ENCODE peak calls at places on chromosomes 12 and 14, in ten cellular contexts. X is GM04504; Z is GM10248; B is activated CD8-positive, alpha-beta T cell treated with anti-CD3 and anti-CD28 coated beads, Interleukin-2, amount 10 ng/mL, durations not matched to agents 7 days and 5 days; E is effector memory CD4-positive, alpha-beta T cell; U is NCI-H774; L is tibial artery; W is choroid plexus epithelial cell; I is activated CD4-positive, alpha-beta T cell treated with anti-CD3 and anti-CD28 coated beads, Interleukin-2, amount 50 U/mL, for 48 hours; S is nephron progenitor cell. H is an unnamed sample.

GRCh38 chr14:75469606-75470237 is 41.9 kb downstream of the JDP2 start:
- DNase-seq in L (peak; percentile 90), I (no peak), E (no peak), W (no peak), Z (no peak), B (no peak), S (no peak), X (no peak), U (peak; percentile 10), H (peak; percentile 33)

GRCh38 chr12:104582739-104583138 is 126.0 kb downstream of the CHST11 start:
- DNase-seq in S (no peak), I (no peak), B (no peak), W (no peak), U (no peak), L (no peak), X (no peak), Z (peak; percentile 79), E (no peak), H (no peak)

GRCh38 chr12:42695490-42695995 is 106.0 kb upstream of the PRICKLE1 start:
- DNase-seq in Z (no peak), S (no peak), X (no peak), U (no peak), W (no peak), L (no peak), E (no peak), I (no peak), B (no peak), H (no peak)

GRCh38 chr12:120229583-120230325 is 28.8 kb upstream of the RPLP0 start:
- DNase-seq in E (no peak), W (peak; percentile 59), B (no peak), U (no peak), S (no peak), L (no peak), I (no peak), X (no peak), Z (no peak), H (no peak)

GRCh38 chr12:92403210-92404175 is 257.8 kb upstream of the BTG1 start:
- DNase-seq in S (no peak), L (no peak), W (peak; percentile 12), E (peak; percentile 47), B (peak; percentile 85), X (no peak), U (no peak), Z (peak; percentile 57), I (peak; percentile 38), H (no peak)

GRCh38 chr12:31206038-31206670 is 119.8 kb downstream of the SINHCAF start:
- DNase-seq in I (no peak), U (peak; percentile 73), L (no peak), X (no peak), B (no peak), Z (no peak), W (peak; percentile 89), S (no peak), E (no peak), H (no peak)

GRCh38 chr14:76958975-76959710 is 69.4 kb downstream of the IRF2BPL start:
- DNase-seq in L (peak; percentile 95), W (no peak), X (no peak), S (no peak), Z (peak; percentile 62), E (no peak), U (no peak), B (no peak), I (no peak), H (no peak)

GRCh38 chr12:69933115-69933552 is 108.1 kb downstream of the MYRFL start:
- DNase-seq in I (no peak), Z (no peak), S (peak; percentile 22), B (no peak), U (no peak), X (no peak), E (no peak), W (no peak), L (no peak), H (no peak)

GRCh38 chr14:79166171-79166570 is 996.0 kb downstream of the NRXN3 start:
- DNase-seq in L (no peak), E (no peak), I (no peak), B (no peak), U (no peak), Z (no peak), S (no peak), W (no peak), X (no peak), H (no peak)

GRCh38 chr14:78278464-78278863 is 108.3 kb downstream of the NRXN3 start:
- DNase-seq in X (no peak), Z (no peak), B (no peak), E (no peak), L (no peak), I (no peak), U (peak; percentile 65), S (no peak), W (no peak), H (no peak)

GRCh38 chr14:75522224-75522764 is at the start of gene BATF:
- DNase-seq in E (peak; percentile 69), L (no peak), Z (peak; percentile 77), S (no peak), B (peak; percentile 87), W (no peak), I (peak; percentile 73), U (no peak), X (no peak), H (peak; percentile 54)

GRCh38 chr12:110756611-110757010 is 13.9 kb upstream of the PPP1CC start:
- DNase-seq in Z (no peak), L (no peak), S (no peak), U (no peak), I (no peak), W (peak; percentile 11), E (no peak), B (no peak), X (no peak), H (no peak)

GRCh38 chr14:77593501-77593911 is 22.9 kb downstream of the SPTLC2 start:
- DNase-seq in W (peak; percentile 55), Z (peak; percentile 48), E (no peak), X (no peak), S (no peak), L (no peak), B (no peak), U (no peak), I (no peak), H (no peak)

H was measured in right cardiac atrium.